ENCODE peak calls at places on chromosome 18, in four cellular contexts. W, Z, T and Y are unnamed samples.
A peak's percentile ranks its signal among the peaks of the same experiment; 100 is the strongest.

GRCh38 chr18:79695856-79696850 is 16.6 kb downstream of the CTDP1 start:
- DNase-seq in T (no peak), W (peak; percentile 43), Z (no peak), Y (no peak)

GRCh38 chr18:22666411-22666940 is 248.8 kb upstream of the CTAGE1 start:
- DNase-seq in T (no peak), W (no peak), Z (no peak), Y (no peak)

GRCh38 chr18:57889841-57890240 is 86.7 kb upstream of the ATP8B1 start:
- DNase-seq in Z (no peak), T (no peak), W (no peak), Y (no peak)

GRCh38 chr18:54812885-54813284 is 15.4 kb upstream of the RAB27B start:
- DNase-seq in W (no peak), T (no peak), Z (no peak), Y (no peak)

GRCh38 chr18:12409466-12409865 is 1.7 kb downstream of the PRELID3A start:
- DNase-seq in W (no peak), T (no peak), Z (no peak), Y (no peak)

GRCh38 chr18:50832754-50833153 is 12.9 kb upstream of the MRO start:
- DNase-seq in T (no peak), Z (no peak), W (no peak), Y (no peak)

GRCh38 chr18:21739604-21740473 is 753 bp upstream of the MIB1 start:
- DNase-seq in T (peak; percentile 18), W (no peak), Z (no peak), Y (no peak)

GRCh38 chr18:23257686-23258565 is 122.6 kb downstream of the CABLES1 start:
- DNase-seq in W (peak; percentile 60), T (no peak), Z (no peak), Y (no peak)

GRCh38 chr18:23228102-23229051 is 93.1 kb downstream of the CABLES1 start:
- DNase-seq in T (no peak), W (no peak), Z (no peak), Y (no peak)

GRCh38 chr18:11607897-11608296 is 1.5 kb upstream of the SLC35G4 start:
- DNase-seq in W (no peak), Z (no peak), T (no peak), Y (no peak)

GRCh38 chr18:36934884-36935283 is 106.0 kb downstream of the KIAA1328 start:
- DNase-seq in Z (no peak), T (no peak), W (no peak), Y (no peak)

GRCh38 chr18:77170850-77171410 is 38.3 kb upstream of the MBP start:
- DNase-seq in Z (no peak), W (no peak), T (no peak), Y (no peak)

GRCh38 chr18:48547456-48548403 is 8.9 kb downstream of the CTIF start:
- DNase-seq in T (no peak), W (no peak), Z (no peak), Y (no peak)

GRCh38 chr18:58691256-58691655 is 20.0 kb downstream of the MALT1 start:
- DNase-seq in Z (no peak), W (no peak), T (no peak), Y (no peak)

GRCh38 chr18:59005266-59005665 is 134.4 kb upstream of the SEC11C start:
- DNase-seq in W (no peak), T (peak; percentile 48), Z (no peak), Y (no peak)

GRCh38 chr18:58310517-58310916 is 266.5 kb downstream of the NEDD4L start:
- DNase-seq in T (peak; percentile 42), W (peak; percentile 89), Z (peak; percentile 40), Y (peak; percentile 86)

GRCh38 chr18:7760967-7761946 is 194.1 kb downstream of the PTPRM start:
- DNase-seq in W (no peak), T (no peak), Z (no peak), Y (no peak)

GRCh38 chr18:49812321-49813070 is 837 bp downstream of the ACAA2 start:
- DNase-seq in W (no peak), Z (no peak), T (no peak), Y (no peak)

GRCh38 chr18:59929621-59930295 is 30.0 kb downstream of the PMAIP1 start:
- DNase-seq in W (no peak), Z (no peak), T (no peak), Y (no peak)

GRCh38 chr18:51498085-51498855 is 300.8 kb upstream of the MEX3C start:
- DNase-seq in T (peak; percentile 41), W (no peak), Z (no peak), Y (no peak)

GRCh38 chr18:47997338-47997780 is 66.9 kb upstream of the SMAD2 start:
- DNase-seq in Z (no peak), W (no peak), T (no peak), Y (no peak)

GRCh38 chr18:67730884-67731283 is 214.4 kb upstream of the DSEL start:
- DNase-seq in Z (no peak), T (no peak), W (no peak), Y (no peak)

GRCh38 chr18:7572837-7573236 is 5.7 kb downstream of the PTPRM start:
- DNase-seq in Z (no peak), W (no peak), T (no peak), Y (no peak)

GRCh38 chr18:76720683-76721082 is 101.7 kb upstream of the ZNF236 start:
- DNase-seq in W (no peak), T (no peak), Z (no peak), Y (no peak)

GRCh38 chr18:69469444-69469919 is 68.8 kb downstream of the DOK6 start:
- DNase-seq in T (no peak), W (no peak), Z (peak; percentile 17), Y (no peak)

GRCh38 chr18:5066380-5066977 is 130.6 kb downstream of the AKAIN1 start:
- DNase-seq in Z (no peak), T (no peak), W (no peak), Y (no peak)
- TF ChIP-seq CTCF in Z (peak; percentile 29), T (peak; percentile 14), W (peak; percentile 35), Y (no peak)

GRCh38 chr18:24421831-24422230 is 4.6 kb upstream of the IMPACT start:
- DNase-seq in T (no peak), W (no peak), Z (no peak), Y (no peak)
- H3K27me3 ChIP-seq in T (peaks cover 58% of the 10 kb centered on the region), W (peaks cover 18% of the 10 kb centered on the region), Z (peaks cover 12% of the 10 kb centered on the region), Y (peaks cover 3% of the 10 kb centered on the region)

GRCh38 chr18:686339-687111 is 25.9 kb downstream of the ENOSF1 start:
- DNase-seq in Z (no peak), T (no peak), W (no peak), Y (no peak)

GRCh38 chr18:683531-683930 is 26.1 kb downstream of the TYMS start:
- DNase-seq in Z (no peak), T (no peak), W (no peak), Y (no peak)

GRCh38 chr18:685438-685837 is 27.0 kb downstream of the ENOSF1 start:
- DNase-seq in T (no peak), Z (no peak), W (no peak), Y (no peak)

GRCh38 chr18:692841-693240 is 19.6 kb downstream of the ENOSF1 start:
- DNase-seq in Z (no peak), W (no peak), T (no peak), Y (no peak)

GRCh38 chr18:688322-688721 is 24.1 kb downstream of the ENOSF1 start:
- DNase-seq in T (no peak), Z (no peak), W (no peak), Y (no peak)
- TF ChIP-seq CTCF in T (no peak), Z (no peak), W (no peak), Y (no peak)

GRCh38 chr18:5630766-5631413 is 87.1 kb upstream of the EPB41L3 start:
- DNase-seq in T (no peak), Z (no peak), W (no peak), Y (no peak)

GRCh38 chr18:5627756-5628511 is 84.1 kb upstream of the EPB41L3 start:
- DNase-seq in T (no peak), W (no peak), Z (no peak), Y (no peak)

GRCh38 chr18:5630057-5630765 is 86.4 kb upstream of the EPB41L3 start:
- DNase-seq in W (peak; percentile 85), T (peak; percentile 77), Z (peak; percentile 9), Y (peak; percentile 93)

GRCh38 chr18:5626130-5626880 is 82.5 kb upstream of the EPB41L3 start:
- DNase-seq in Z (no peak), T (no peak), W (no peak), Y (no peak)

GRCh38 chr18:5628512-5629255 is 84.9 kb upstream of the EPB41L3 start:
- DNase-seq in T (peak; percentile 46), W (peak; percentile 76), Z (no peak), Y (peak; percentile 48)
- H3K27me3 ChIP-seq in T (peaks cover 74% of the 10 kb centered on the region), W (peaks cover 23% of the 10 kb centered on the region), Z (peaks cover 38% of the 10 kb centered on the region), Y (peaks cover 86% of the 10 kb centered on the region)

GRCh38 chr18:46623541-46623940 is 33.5 kb downstream of the LOXHD1 start:
- DNase-seq in Z (no peak), T (peak; percentile 19), W (no peak), Y (no peak)

GRCh38 chr18:46621871-46622270 is 35.1 kb downstream of the LOXHD1 start:
- DNase-seq in T (no peak), Z (no peak), W (no peak), Y (no peak)

GRCh38 chr18:46624127-46624526 is 32.9 kb downstream of the LOXHD1 start:
- DNase-seq in W (no peak), Z (no peak), T (no peak), Y (no peak)

GRCh38 chr18:46622451-46622850 is 34.6 kb downstream of the LOXHD1 start:
- DNase-seq in W (no peak), Z (no peak), T (no peak), Y (no peak)

GRCh38 chr18:46622999-46623398 is 34.0 kb downstream of the LOXHD1 start:
- DNase-seq in W (no peak), T (no peak), Z (no peak), Y (no peak)
- TF ChIP-seq CTCF in W (peak; percentile 11), T (peak; percentile 33), Z (peak; percentile 27), Y (no peak)

GRCh38 chr18:10351221-10351795 is 103.1 kb upstream of the APCDD1 start:
- DNase-seq in W (no peak), T (no peak), Z (no peak), Y (no peak)
- H3K27me3 ChIP-seq in W (no peaks in the 10 kb centered on the region), T (no peaks in the 10 kb centered on the region), Z (no peaks in the 10 kb centered on the region), Y (no peaks in the 10 kb centered on the region)

GRCh38 chr18:2848145-2848878 is 1.5 kb downstream of the EMILIN2 start:
- DNase-seq in W (no peak), T (no peak), Z (no peak), Y (no peak)
- TF ChIP-seq CTCF in W (no peak), T (no peak), Z (no peak), Y (no peak)

DNA sequence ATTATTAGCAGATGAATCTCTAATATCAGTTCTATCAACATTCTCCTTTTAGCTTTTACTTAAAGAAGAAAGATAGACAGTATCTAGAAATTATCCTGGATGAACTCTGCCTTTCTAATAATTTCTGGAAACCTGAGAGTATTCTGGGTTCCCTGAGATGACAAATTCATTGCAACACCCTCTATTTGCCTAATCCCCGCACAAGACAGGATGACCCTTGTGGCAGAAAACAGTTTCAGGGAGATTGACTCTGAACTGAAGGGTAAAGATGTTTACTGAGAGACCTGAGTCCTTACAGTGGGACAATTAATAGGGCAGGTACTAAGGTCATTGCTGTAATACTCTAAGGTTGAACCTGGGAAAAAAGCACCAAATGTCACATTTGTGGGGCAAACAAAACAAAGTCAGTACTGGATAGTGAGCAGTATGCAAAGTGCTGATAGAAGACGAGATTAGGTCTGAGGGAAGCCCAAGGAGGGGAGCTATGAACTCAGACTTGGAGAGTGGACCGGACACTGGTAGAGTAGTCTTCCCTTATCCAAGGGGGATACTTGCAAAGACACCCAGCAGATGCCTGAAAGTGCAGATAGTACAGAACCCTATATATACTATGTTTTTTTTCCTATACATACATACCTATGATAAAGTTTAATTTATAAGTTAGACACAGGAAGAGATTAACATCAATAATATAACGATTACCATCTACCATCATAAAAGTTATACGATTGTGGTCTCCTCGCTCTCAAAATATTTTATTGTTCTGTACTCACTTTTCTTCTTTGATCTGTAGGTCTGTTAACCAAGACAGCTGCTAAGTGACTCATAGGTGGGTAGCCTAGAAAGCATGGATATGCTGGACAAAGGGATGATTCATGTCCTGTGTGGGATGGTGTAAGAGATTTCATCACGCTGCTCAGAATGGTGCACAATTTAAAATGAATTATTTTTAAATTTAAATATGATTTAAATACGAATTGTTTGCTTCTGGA is 148.3 kb upstream of the KLHL14 start:
- DNase-seq in W (no peak), T (no peak), Z (no peak), Y (no peak)
- H3K27me3 ChIP-seq in W (no peaks in the 10 kb centered on the region), T (no peaks in the 10 kb centered on the region), Z (no peaks in the 10 kb centered on the region), Y (no peaks in the 10 kb centered on the region)